ENCODE peak calls at places on chromosomes 2 and 18, in seven cellular contexts. One of them, this sample, is unnamed.

GRCh38 chr2:168316073-168316440 is 68.7 kb upstream of the STK39 start:
- DNase-seq in HepG2: no peak
- DNase-seq in K562: no peak
- DNase-seq in GM12891: no peak
- DNase-seq in GM12878: no peak
- DNase-seq in H1: no peak
- DNase-seq in SK-N-SH: no peak
- DNase-seq in this sample: no peak

GRCh38 chr2:208369091-208369490 is 37.5 kb upstream of the PTH2R start:
- DNase-seq in HepG2: peak
- DNase-seq in K562: no peak
- DNase-seq in GM12891: no peak
- DNase-seq in GM12878: no peak
- DNase-seq in H1: no peak
- DNase-seq in SK-N-SH: no peak
- DNase-seq in this sample: no peak

GRCh38 chr2:207599641-207600040 is 25.6 kb downstream of the METTL21A start:
- DNase-seq in HepG2: no peak
- DNase-seq in K562: no peak
- DNase-seq in GM12891: no peak
- DNase-seq in GM12878: no peak
- DNase-seq in H1: no peak
- DNase-seq in SK-N-SH: no peak
- DNase-seq in this sample: no peak

GRCh38 chr2:9212010-9212638 is 5.5 kb downstream of the ASAP2 start:
- DNase-seq in HepG2: no peak
- DNase-seq in K562: no peak
- DNase-seq in GM12891: no peak
- DNase-seq in GM12878: no peak
- DNase-seq in H1: no peak
- DNase-seq in SK-N-SH: no peak
- DNase-seq in this sample: no peak

GRCh38 chr2:7077660-7078278 is 160.6 kb downstream of the RNF144A start:
- DNase-seq in HepG2: no peak
- DNase-seq in K562: no peak
- DNase-seq in GM12891: no peak
- DNase-seq in GM12878: no peak
- DNase-seq in H1: no peak
- DNase-seq in SK-N-SH: no peak
- DNase-seq in this sample: no peak

GRCh38 chr18:370753-371615 is 103.1 kb upstream of the THOC1 start:
- DNase-seq in HepG2: no peak
- DNase-seq in K562: no peak
- DNase-seq in GM12891: no peak
- DNase-seq in GM12878: no peak
- DNase-seq in H1: no peak
- DNase-seq in SK-N-SH: peak
- DNase-seq in this sample: no peak

GRCh38 chr2:20675701-20676352 is 8.9 kb downstream of the GDF7 start:
- DNase-seq in HepG2: peak
- DNase-seq in K562: no peak
- DNase-seq in GM12891: peak
- DNase-seq in GM12878: peak
- DNase-seq in H1: no peak
- DNase-seq in SK-N-SH: no peak
- DNase-seq in this sample: peak

GRCh38 chr2:235690082-235690808 is 196.4 kb downstream of the AGAP1 start:
- DNase-seq in HepG2: no peak
- DNase-seq in K562: no peak
- DNase-seq in GM12891: no peak
- DNase-seq in GM12878: no peak
- DNase-seq in H1: no peak
- DNase-seq in SK-N-SH: no peak
- DNase-seq in this sample: no peak

GRCh38 chr2:85853499-85854165 is 35.2 kb downstream of the ST3GAL5 start:
- DNase-seq in HepG2: no peak
- DNase-seq in K562: no peak
- DNase-seq in GM12891: no peak
- DNase-seq in GM12878: peak
- DNase-seq in H1: no peak
- DNase-seq in SK-N-SH: no peak
- DNase-seq in this sample: no peak

GRCh38 chr2:240759454-240759853 is 60.6 kb downstream of the KIF1A start:
- DNase-seq in HepG2: no peak
- DNase-seq in K562: peak
- DNase-seq in GM12891: no peak
- DNase-seq in GM12878: peak
- DNase-seq in H1: no peak
- DNase-seq in SK-N-SH: no peak
- DNase-seq in this sample: peak

GRCh38 chr2:23497063-23497462 is 112.1 kb downstream of the KLHL29 start:
- DNase-seq in HepG2: no peak
- DNase-seq in K562: no peak
- DNase-seq in GM12891: no peak
- DNase-seq in GM12878: no peak
- DNase-seq in H1: no peak
- DNase-seq in SK-N-SH: no peak
- DNase-seq in this sample: no peak

GRCh38 chr2:230925879-230926765 is 1.1 kb upstream of the GPR55 start:
- DNase-seq in HepG2: no peak
- DNase-seq in K562: no peak
- DNase-seq in GM12891: no peak
- DNase-seq in GM12878: peak
- DNase-seq in H1: no peak
- DNase-seq in SK-N-SH: no peak
- DNase-seq in this sample: peak

GRCh38 chr2:135899567-135899966 is 23.3 kb upstream of the MCM6 start:
- DNase-seq in HepG2: peak
- DNase-seq in K562: no peak
- DNase-seq in GM12891: no peak
- DNase-seq in GM12878: no peak
- DNase-seq in H1: no peak
- DNase-seq in SK-N-SH: no peak
- DNase-seq in this sample: no peak

GRCh38 chr2:24225883-24226282 is 51.0 kb downstream of the FAM228A start:
- DNase-seq in HepG2: no peak
- DNase-seq in K562: no peak
- DNase-seq in GM12891: no peak
- DNase-seq in GM12878: no peak
- DNase-seq in H1: no peak
- DNase-seq in SK-N-SH: no peak
- DNase-seq in this sample: no peak

GRCh38 chr18:13909541-13909940 is 5.8 kb downstream of the MC2R start:
- DNase-seq in HepG2: no peak
- DNase-seq in K562: no peak
- DNase-seq in GM12891: no peak
- DNase-seq in GM12878: no peak
- DNase-seq in H1: no peak
- DNase-seq in SK-N-SH: no peak
- DNase-seq in this sample: no peak

GRCh38 chr2:217248312-217248935 is 388.6 kb upstream of the TNP1 start:
- DNase-seq in HepG2: no peak
- DNase-seq in K562: no peak
- DNase-seq in GM12891: peak
- DNase-seq in GM12878: peak
- DNase-seq in H1: no peak
- DNase-seq in SK-N-SH: peak
- DNase-seq in this sample: no peak

GRCh38 chr2:238099709-238100048 is 461 bp upstream of the ESPNL start:
- DNase-seq in HepG2: no peak
- DNase-seq in K562: no peak
- DNase-seq in GM12891: no peak
- DNase-seq in GM12878: no peak
- DNase-seq in H1: no peak
- DNase-seq in SK-N-SH: peak
- DNase-seq in this sample: peak

GRCh38 chr2:238096311-238097011 is 3.7 kb upstream of the ESPNL start:
- DNase-seq in HepG2: no peak
- DNase-seq in K562: no peak
- DNase-seq in GM12891: no peak
- DNase-seq in GM12878: no peak
- DNase-seq in H1: no peak
- DNase-seq in SK-N-SH: peak
- DNase-seq in this sample: no peak

GRCh38 chr2:238097201-238097987 is 2.7 kb upstream of the ESPNL start:
- DNase-seq in HepG2: no peak
- DNase-seq in K562: no peak
- DNase-seq in GM12891: no peak
- DNase-seq in GM12878: no peak
- DNase-seq in H1: no peak
- DNase-seq in SK-N-SH: peak
- DNase-seq in this sample: no peak

GRCh38 chr2:238098854-238099708 is 1.1 kb upstream of the ESPNL start:
- DNase-seq in HepG2: no peak
- DNase-seq in K562: peak
- DNase-seq in GM12891: no peak
- DNase-seq in GM12878: no peak
- DNase-seq in H1: no peak
- DNase-seq in SK-N-SH: peak
- DNase-seq in this sample: peak

GRCh38 chr2:238097988-238098853 is 1.9 kb upstream of the ESPNL start:
- DNase-seq in HepG2: no peak
- DNase-seq in K562: peak
- DNase-seq in GM12891: peak
- DNase-seq in GM12878: no peak
- DNase-seq in H1: peak
- DNase-seq in SK-N-SH: peak
- DNase-seq in this sample: peak
- TF ChIP-seq POLR2AphosphoS5 in HepG2: no peak
- TF ChIP-seq POLR2AphosphoS5 in K562: no peak
- TF ChIP-seq POLR2AphosphoS5 in GM12891: no peak
- TF ChIP-seq POLR2AphosphoS5 in GM12878: no peak
- TF ChIP-seq POLR2AphosphoS5 in H1: peak
- TF ChIP-seq POLR2AphosphoS5 in SK-N-SH: no peak
- TF ChIP-seq POLR2AphosphoS5 in this sample: no peak

DNA sequence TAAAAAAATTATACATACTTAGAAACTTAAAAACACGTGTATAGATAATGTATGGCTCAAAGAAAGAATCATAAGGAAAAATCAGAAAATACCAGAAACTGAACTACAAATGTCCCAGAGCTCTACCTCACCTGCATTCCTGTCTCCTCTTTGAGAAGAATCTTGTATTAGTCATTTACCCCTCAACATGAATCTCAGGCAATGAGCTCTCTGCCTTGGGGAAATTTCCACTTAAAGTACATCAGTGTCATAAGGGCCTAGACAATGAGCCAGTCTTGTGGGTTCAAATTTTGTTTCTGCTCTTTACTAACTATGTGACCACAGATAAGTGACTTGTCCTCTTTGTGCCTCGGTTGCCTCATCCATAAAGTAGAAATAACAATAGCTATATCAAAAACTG is 40.1 kb downstream of the SCG2 start:
- DNase-seq in HepG2: no peak
- DNase-seq in K562: no peak
- DNase-seq in GM12891: no peak
- DNase-seq in GM12878: no peak
- DNase-seq in H1: no peak
- DNase-seq in SK-N-SH: no peak
- DNase-seq in this sample: no peak
- TF ChIP-seq TAF1 in HepG2: no peak
- TF ChIP-seq TAF1 in K562: no peak
- TF ChIP-seq TAF1 in GM12891: no peak
- TF ChIP-seq TAF1 in GM12878: no peak
- TF ChIP-seq TAF1 in H1: no peak
- TF ChIP-seq TAF1 in SK-N-SH: no peak
- TF ChIP-seq TAF1 in this sample: no peak

DNA sequence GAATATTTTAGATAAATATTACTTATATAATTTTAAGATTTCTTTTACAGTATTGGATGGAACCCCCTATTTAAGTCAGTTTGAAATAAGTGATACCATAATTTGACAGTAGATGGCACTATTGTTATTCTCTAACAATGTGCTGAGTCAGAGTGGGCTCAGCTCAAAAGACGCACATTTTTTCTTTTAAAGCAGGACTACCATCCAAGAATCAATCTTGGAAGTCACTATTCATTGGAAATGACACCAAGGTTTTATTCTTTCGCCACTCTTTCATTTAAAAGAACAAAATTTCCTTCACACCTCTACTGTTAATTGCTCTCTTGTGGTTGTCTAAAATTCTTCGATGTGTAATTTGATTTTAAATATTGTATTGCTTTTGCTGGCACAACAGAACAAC is 32.6 kb upstream of the SPAG16 start:
- DNase-seq in HepG2: peak
- DNase-seq in K562: peak
- DNase-seq in GM12891: peak
- DNase-seq in GM12878: no peak
- DNase-seq in H1: no peak
- DNase-seq in SK-N-SH: peak
- DNase-seq in this sample: peak
- TF ChIP-seq POLR2AphosphoS5 in HepG2: no peak
- TF ChIP-seq POLR2AphosphoS5 in K562: no peak
- TF ChIP-seq POLR2AphosphoS5 in GM12891: no peak
- TF ChIP-seq POLR2AphosphoS5 in GM12878: no peak
- TF ChIP-seq POLR2AphosphoS5 in H1: no peak
- TF ChIP-seq POLR2AphosphoS5 in SK-N-SH: no peak
- TF ChIP-seq POLR2AphosphoS5 in this sample: no peak

DNA sequence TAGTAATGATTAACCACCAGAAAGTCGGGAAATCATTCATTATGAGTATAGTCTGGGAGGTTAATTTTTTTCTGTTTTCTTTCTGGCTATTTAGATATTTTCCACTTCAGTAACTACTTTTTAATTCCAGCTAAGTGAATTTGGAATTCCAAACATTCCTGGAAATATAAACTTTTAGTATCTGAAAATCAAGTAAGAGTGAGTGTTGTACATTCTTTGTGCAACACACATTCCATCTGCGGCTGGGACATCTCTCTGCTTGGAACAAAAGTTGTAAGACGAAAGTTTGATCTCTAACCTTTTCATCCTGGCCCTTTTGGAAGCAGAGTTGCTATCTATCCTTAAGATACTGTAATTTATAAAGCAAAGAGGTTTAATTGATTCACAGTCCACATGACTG is 275.7 kb upstream of the SPRED2 start:
- DNase-seq in HepG2: no peak
- DNase-seq in K562: no peak
- DNase-seq in GM12891: no peak
- DNase-seq in GM12878: no peak
- DNase-seq in H1: no peak
- DNase-seq in SK-N-SH: no peak
- DNase-seq in this sample: no peak
- TF ChIP-seq TAF1 in HepG2: no peak
- TF ChIP-seq TAF1 in K562: no peak
- TF ChIP-seq TAF1 in GM12891: no peak
- TF ChIP-seq TAF1 in GM12878: no peak
- TF ChIP-seq TAF1 in H1: no peak
- TF ChIP-seq TAF1 in SK-N-SH: no peak
- TF ChIP-seq TAF1 in this sample: no peak

GRCh38 chr18:36177913-36178312 is 9.4 kb upstream of the MOCOS start:
- DNase-seq in HepG2: no peak
- DNase-seq in K562: no peak
- DNase-seq in GM12891: no peak
- DNase-seq in GM12878: no peak
- DNase-seq in H1: no peak
- DNase-seq in SK-N-SH: no peak
- DNase-seq in this sample: no peak
- TF ChIP-seq POLR2AphosphoS5 in HepG2: no peak
- TF ChIP-seq POLR2AphosphoS5 in K562: no peak
- TF ChIP-seq POLR2AphosphoS5 in GM12891: no peak
- TF ChIP-seq POLR2AphosphoS5 in GM12878: no peak
- TF ChIP-seq POLR2AphosphoS5 in H1: no peak
- TF ChIP-seq POLR2AphosphoS5 in SK-N-SH: no peak
- TF ChIP-seq POLR2AphosphoS5 in this sample: no peak

This sample was measured in GM12892.